ENCODE peak calls at places on chromosome 1, in five cellular contexts. G, R, O, H and T are unnamed samples.
A peak's percentile ranks its signal among the peaks of the same experiment; 100 is the strongest.

GRCh38 chr1:148362141-148362929 is 120.8 kb downstream of the PPIAL4G start:
- DNase-seq in G (peak; percentile 54), R (no peak), O (no peak), H (no peak), T (peak; percentile 40)

GRCh38 chr1:112626193-112626592 is 6.6 kb downstream of the CAPZA1 start:
- DNase-seq in G (no peak), R (no peak), O (no peak), H (no peak), T (no peak)

GRCh38 chr1:242728696-242729095 is 204.2 kb upstream of the PLD5 start:
- DNase-seq in G (no peak), R (no peak), O (no peak), H (no peak), T (no peak)

GRCh38 chr1:162271972-162272371 is 104.7 kb downstream of the SPATA46 start:
- DNase-seq in G (no peak), R (no peak), O (no peak), H (no peak), T (no peak)

GRCh38 chr1:210692796-210693195 is 364.1 kb downstream of the HHAT start:
- DNase-seq in G (no peak), R (no peak), O (no peak), H (no peak), T (no peak)

GRCh38 chr1:77104672-77105071 is 114.6 kb downstream of the PIGK start:
- DNase-seq in G (no peak), R (no peak), O (no peak), H (no peak), T (no peak)

GRCh38 chr1:178397678-178398077 is 99.1 kb downstream of the CLEC20A start:
- DNase-seq in G (no peak), R (no peak), O (no peak), H (peak; percentile 12), T (no peak)

GRCh38 chr1:203093754-203094410 is 8.1 kb upstream of the MYOG start:
- DNase-seq in G (peak; percentile 16), R (peak; percentile 34), O (no peak), H (no peak), T (no peak)

GRCh38 chr1:204128464-204128963 is 23.3 kb downstream of the ETNK2 start:
- DNase-seq in G (no peak), R (no peak), O (no peak), H (no peak), T (no peak)

GRCh38 chr1:64536836-64537490 is 67.0 kb downstream of the CACHD1 start:
- DNase-seq in G (no peak), R (no peak), O (no peak), H (no peak), T (no peak)

GRCh38 chr1:64550946-64551345 is 81.0 kb downstream of the CACHD1 start:
- DNase-seq in G (no peak), R (no peak), O (no peak), H (no peak), T (no peak)

DNA sequence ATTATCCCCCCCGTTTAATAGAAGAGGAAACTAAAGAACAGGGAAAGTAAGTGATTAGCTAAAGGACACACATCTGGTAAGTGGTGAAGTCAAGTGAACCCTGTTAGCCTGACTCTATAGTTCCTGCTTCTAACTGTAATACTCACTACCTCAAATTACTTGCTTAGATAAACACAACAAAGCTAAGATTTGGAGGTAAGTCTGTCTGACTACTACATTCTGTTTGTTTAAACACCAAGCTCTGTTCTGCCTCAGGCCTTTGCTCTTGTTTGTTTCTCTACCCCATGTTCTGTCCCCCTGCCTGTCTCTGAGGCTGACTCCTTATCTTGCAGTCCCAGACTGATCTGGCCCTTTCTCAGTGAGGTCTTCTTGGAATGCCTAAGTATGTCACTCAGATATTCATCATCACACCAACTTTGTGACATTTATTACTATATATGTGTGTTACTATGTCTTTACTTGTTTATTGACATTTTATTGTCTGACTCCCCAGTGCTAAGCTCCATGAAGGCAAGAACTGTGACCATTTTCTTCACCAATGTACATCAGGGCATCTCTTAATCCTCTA is 425.4 kb downstream of the LMO4 start:
- DNase-seq in G (no peak), R (no peak), O (no peak), H (no peak), T (no peak)
- H3K9me3 ChIP-seq in G (no peaks in the 10 kb centered on the region), R (no peaks in the 10 kb centered on the region), O (no peaks in the 10 kb centered on the region), H (no peaks in the 10 kb centered on the region), T (no peaks in the 10 kb centered on the region)

DNA sequence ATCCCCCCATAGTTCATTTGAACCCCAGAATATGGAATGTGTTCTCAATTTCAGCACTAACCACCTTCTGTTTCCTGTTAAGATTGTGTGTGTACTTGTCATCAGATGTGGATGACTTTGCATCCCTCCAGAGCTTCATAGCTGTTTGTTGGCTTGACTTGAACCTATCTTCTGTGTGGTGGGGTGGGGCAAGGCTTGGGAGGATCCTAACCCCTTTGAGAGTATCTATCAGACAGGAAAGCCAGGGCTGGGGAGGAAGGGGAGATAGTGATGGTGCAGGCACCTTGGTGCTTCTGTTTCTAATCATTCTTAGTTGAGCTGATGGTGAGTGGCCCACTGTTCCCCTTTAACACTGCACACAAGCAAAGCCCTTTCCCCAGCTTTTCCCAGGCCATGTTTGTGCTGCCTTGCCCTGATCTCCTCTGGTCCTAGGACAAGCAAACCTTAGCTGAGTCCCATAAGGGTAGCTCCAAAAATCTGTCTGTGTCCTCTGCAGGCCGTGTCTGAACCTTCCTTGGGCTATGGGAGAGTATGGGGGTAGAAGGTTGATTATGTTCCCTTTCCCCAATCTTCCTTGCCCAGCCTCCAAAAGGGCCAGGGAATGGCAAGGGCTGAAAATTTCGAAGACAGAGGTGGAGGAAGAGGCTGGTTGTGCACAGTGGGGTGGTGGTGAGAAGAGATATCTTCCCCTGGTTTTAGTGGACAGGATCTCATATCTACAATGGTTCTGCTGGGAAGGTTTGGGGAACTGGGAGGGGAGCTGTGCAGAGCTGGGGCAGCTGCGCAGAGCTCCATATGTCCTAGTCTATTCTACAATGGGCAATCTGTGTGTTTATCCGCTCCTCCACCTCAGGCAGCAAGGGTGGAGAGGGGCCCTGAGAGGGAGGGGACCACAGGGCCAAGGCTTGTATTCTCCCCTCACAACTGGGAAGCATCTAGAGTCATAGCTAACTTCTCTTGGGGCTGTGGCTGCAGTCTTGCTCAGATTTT is 1.4 kb downstream of the NHLH1 start:
- DNase-seq in G (no peak), R (no peak), O (no peak), H (no peak), T (no peak)
- H3K27me3 ChIP-seq in G (no peaks in the 10 kb centered on the region), R (no peaks in the 10 kb centered on the region), O (peaks cover 13% of the 10 kb centered on the region), H (no peaks in the 10 kb centered on the region), T (no peaks in the 10 kb centered on the region)

DNA sequence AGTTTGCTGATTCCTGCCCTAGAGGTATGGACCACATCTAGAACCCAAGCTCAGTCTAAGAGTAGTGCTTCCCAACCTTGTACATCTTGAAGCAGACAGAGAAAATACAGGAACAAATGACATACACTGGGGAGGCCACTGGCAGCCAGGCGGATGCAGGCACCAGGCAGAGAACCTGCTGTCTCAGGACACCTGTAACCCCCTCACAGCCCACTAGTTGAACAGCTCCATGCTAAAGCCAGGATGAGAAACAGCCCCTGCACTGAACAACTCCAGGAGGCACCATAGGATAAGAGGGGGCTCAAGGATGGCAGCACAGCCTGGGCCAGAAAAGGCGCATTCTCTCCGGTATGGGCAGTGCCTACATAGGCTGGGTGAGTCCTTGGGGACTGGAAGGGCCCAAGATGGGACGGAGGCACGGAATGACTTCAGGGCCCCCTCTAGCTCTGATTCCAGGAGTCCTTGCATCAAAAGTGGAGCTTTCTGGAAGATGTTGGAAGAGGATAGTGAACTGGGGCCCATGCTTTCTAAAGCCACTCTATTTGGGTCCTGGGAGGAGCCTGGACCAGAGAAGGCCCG is 16.0 kb downstream of the MEF2D start:
- DNase-seq in G (no peak), R (no peak), O (no peak), H (no peak), T (no peak)
- H3K4me1 ChIP-seq in G (peaks cover 7% of the 10 kb centered on the region), R (peaks cover 61% of the 10 kb centered on the region), O (peaks cover 39% of the 10 kb centered on the region), H (peaks cover 8% of the 10 kb centered on the region), T (peaks cover 59% of the 10 kb centered on the region)

DNA sequence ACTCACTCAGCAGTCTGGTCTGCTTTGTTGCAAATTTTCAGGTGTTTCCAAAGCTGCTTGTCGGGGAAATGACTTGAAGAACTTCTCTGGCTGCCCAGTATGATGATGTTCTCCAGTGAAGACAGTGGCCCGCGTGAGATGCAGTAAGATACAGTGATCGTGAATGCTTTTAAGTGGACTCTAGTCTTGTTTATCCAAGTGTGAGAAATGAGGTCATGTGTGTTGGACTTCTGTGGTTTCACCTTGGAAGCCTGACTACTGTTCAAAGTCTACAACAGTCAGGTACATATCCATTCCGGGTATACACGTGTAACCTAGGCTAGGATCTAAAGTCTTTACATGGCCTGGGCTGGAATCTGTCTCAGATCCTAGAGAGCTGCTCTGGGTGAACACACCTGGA is 29.1 kb downstream of the ZNF695 start:
- DNase-seq in G (no peak), R (no peak), O (no peak), H (no peak), T (no peak)
- H3K9me3 ChIP-seq in G (peaks cover 7% of the 10 kb centered on the region), R (peaks cover 28% of the 10 kb centered on the region), O (no peaks in the 10 kb centered on the region), H (peaks cover 47% of the 10 kb centered on the region), T (peaks cover 14% of the 10 kb centered on the region)

GRCh38 chr1:14498839-14499238 is 99.6 kb upstream of the KAZN start:
- DNase-seq in G (no peak), R (no peak), O (no peak), H (no peak), T (no peak)
- H3K27me3 ChIP-seq in G (no peaks in the 10 kb centered on the region), R (no peaks in the 10 kb centered on the region), O (peaks cover 10% of the 10 kb centered on the region), H (no peaks in the 10 kb centered on the region), T (no peaks in the 10 kb centered on the region)

GRCh38 chr1:41498809-41499208 is 14.3 kb upstream of the EDN2 start:
- DNase-seq in G (no peak), R (no peak), O (peak; percentile 84), H (no peak), T (no peak)
- H3K4me1 ChIP-seq in G (peaks cover 46% of the 10 kb centered on the region), R (peaks cover 78% of the 10 kb centered on the region), O (peaks cover 15% of the 10 kb centered on the region), H (peaks cover 20% of the 10 kb centered on the region), T (no peaks in the 10 kb centered on the region)

DNA sequence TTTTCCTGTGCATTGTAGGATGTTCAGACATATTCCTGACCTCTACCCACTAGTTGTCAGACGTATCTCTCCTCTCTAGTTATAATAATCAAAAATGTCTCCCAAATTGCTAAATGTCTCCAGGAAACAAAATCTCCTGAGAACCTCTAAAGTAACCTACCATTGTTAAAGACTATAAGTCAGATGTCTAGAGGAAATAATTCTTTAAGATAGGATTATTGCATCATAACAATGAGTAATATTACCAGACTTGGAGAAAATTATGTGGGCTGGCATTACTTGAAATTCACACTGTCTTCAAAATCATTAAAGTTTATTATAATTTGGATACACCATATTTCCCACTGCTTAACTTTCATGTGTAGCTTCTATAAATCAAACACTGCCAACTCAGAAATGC is 643.0 kb upstream of the ADGRL2 start:
- DNase-seq in G (no peak), R (no peak), O (no peak), H (no peak), T (no peak)
- H3K9me3 ChIP-seq in G (no peaks in the 10 kb centered on the region), R (no peaks in the 10 kb centered on the region), O (no peaks in the 10 kb centered on the region), H (no peaks in the 10 kb centered on the region), T (no peaks in the 10 kb centered on the region)

DNA sequence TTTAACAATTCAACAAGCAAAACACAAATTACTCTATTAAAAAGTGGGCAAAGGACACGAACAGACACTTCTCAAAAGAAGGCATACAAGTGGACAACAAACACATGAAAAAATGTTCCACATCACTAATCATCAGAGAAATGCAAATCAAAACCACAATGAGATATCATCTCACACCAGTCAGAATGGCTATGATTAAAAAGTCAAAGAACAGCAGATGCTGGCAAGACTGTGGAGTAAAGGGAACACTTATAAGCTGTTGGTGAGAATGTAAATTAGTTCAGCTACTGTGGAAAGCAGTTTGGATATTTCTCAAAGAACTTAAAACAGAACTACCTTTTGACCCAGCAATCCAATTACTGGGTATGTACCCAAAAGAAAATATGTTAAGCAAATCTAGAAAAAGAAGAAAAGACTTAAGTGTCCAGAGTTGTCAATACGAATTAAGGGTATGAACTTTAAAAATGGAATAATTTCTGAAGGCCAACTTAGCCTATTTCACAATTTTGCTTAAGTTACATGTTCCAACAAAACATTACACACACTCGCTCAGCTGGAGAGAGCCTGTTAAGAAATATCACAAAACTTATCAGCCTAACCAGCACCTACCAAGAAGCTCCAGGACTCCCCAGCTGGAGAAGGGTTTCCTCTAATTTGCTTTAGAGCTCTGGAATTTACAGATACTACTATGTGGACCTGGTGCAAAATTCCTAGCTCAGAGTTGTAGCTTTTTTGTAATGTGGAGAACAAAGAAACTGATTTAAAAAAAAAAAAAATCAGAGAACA is 232.1 kb downstream of the DUSP10 start:
- DNase-seq in G (peak; percentile 30), R (no peak), O (no peak), H (no peak), T (no peak)
- H3K27me3 ChIP-seq in G (no peaks in the 10 kb centered on the region), R (no peaks in the 10 kb centered on the region), O (no peaks in the 10 kb centered on the region), H (no peaks in the 10 kb centered on the region), T (no peaks in the 10 kb centered on the region)